ENCODE peak calls at places on chromosomes 3 and 15, in six cellular contexts. I is Peyer's patch; M is A549; X is GM23338; D is effector memory CD4-positive, alpha-beta T cell; R is heart right ventricle. Z is an unnamed sample.
A peak's percentile ranks its signal among the peaks of the same experiment; 100 is the strongest.

GRCh38 chr3:27880969-27881892 is 159.1 kb upstream of the EOMES start:
- DNase-seq in X (no peak), D (peak; percentile 12), R (no peak), M (no peak), I (no peak), Z (no peak)

GRCh38 chr3:146164951-146165350 is 4.0 kb upstream of the PLOD2 start:
- DNase-seq in R (no peak), M (peak; percentile 58), I (no peak), D (no peak), X (no peak), Z (no peak)

GRCh38 chr15:36571301-36571700 is 8.1 kb upstream of the CDIN1 start:
- DNase-seq in D (no peak), M (no peak), X (no peak), R (no peak), I (no peak), Z (no peak)

GRCh38 chr3:159169828-159170227 is 368.0 kb downstream of the MFSD1 start:
- DNase-seq in X (no peak), R (no peak), I (no peak), D (no peak), M (peak; percentile 84), Z (no peak)

GRCh38 chr3:53062905-53063304 is 17.0 kb upstream of the SFMBT1 start:
- DNase-seq in M (no peak), I (no peak), D (no peak), R (no peak), X (no peak), Z (no peak)

GRCh38 chr15:89963301-89964288 is 37.5 kb upstream of the ZNF710 start:
- DNase-seq in D (no peak), R (no peak), X (no peak), I (no peak), M (no peak), Z (no peak)

GRCh38 chr15:59232476-59232875 is 25.8 kb downstream of the LDHAL6B start:
- DNase-seq in D (no peak), R (no peak), X (no peak), I (no peak), M (no peak), Z (no peak)

GRCh38 chr3:129723558-129724324 is 117.3 kb upstream of the PLXND1 start:
- DNase-seq in X (no peak), I (no peak), D (no peak), M (peak; percentile 69), R (no peak), Z (no peak)

GRCh38 chr3:140147965-140148490 is 213.0 kb downstream of the CLSTN2 start:
- DNase-seq in D (no peak), M (no peak), R (no peak), I (no peak), X (no peak), Z (no peak)

GRCh38 chr15:78997981-78998499 is 53.2 kb upstream of the CTSH start:
- DNase-seq in M (no peak), I (no peak), D (no peak), X (no peak), R (no peak), Z (no peak)

GRCh38 chr15:41927516-41927915 is 33.7 kb upstream of the SPTBN5 start:
- DNase-seq in I (no peak), D (no peak), R (no peak), X (no peak), M (no peak), Z (no peak)

GRCh38 chr3:127407026-127407939 is 119.4 kb upstream of the PRR20G start:
- DNase-seq in R (no peak), D (no peak), I (peak; percentile 36), X (no peak), M (no peak), Z (no peak)

GRCh38 chr3:27632431-27633223 is 89.5 kb downstream of the EOMES start:
- DNase-seq in I (peak; percentile 77), M (peak; percentile 80), X (peak; percentile 81), D (peak; percentile 27), R (peak; percentile 57), Z (no peak)

GRCh38 chr3:81753416-81754014 is 7.9 kb downstream of the GBE1 start:
- DNase-seq in I (no peak), D (no peak), R (no peak), X (no peak), M (no peak), Z (no peak)

GRCh38 chr3:87236093-87236492 is 9.0 kb downstream of the CHMP2B start:
- DNase-seq in R (no peak), I (no peak), M (no peak), X (peak; percentile 23), D (no peak), Z (no peak)

GRCh38 chr3:106380232-106380631 is 511.4 kb upstream of the CBLB start:
- DNase-seq in R (no peak), M (no peak), I (no peak), X (no peak), D (no peak), Z (no peak)

GRCh38 chr3:187150599-187150998 is 11.3 kb upstream of the RPL39L start:
- DNase-seq in X (peak; percentile 58), I (no peak), R (no peak), M (no peak), D (peak; percentile 55), Z (no peak)

GRCh38 chr3:43391621-43392020 is 105.3 kb downstream of the SNRK start:
- DNase-seq in I (no peak), D (no peak), X (no peak), M (no peak), R (no peak), Z (no peak)

GRCh38 chr3:52244061-52244628 is 1.4 kb upstream of the PPM1M start:
- DNase-seq in M (no peak), R (no peak), I (peak; percentile 35), D (no peak), X (no peak), Z (no peak)

GRCh38 chr15:49742381-49742780 is 121.5 kb downstream of the DTWD1 start:
- DNase-seq in R (peak; percentile 13), D (no peak), I (peak; percentile 66), X (no peak), M (no peak), Z (no peak)

GRCh38 chr3:194084284-194084683 is 51.7 kb upstream of the HES1 start:
- DNase-seq in D (no peak), R (no peak), M (no peak), X (no peak), I (no peak), Z (no peak)

GRCh38 chr15:38189651-38190280 is 62.9 kb upstream of the SPRED1 start:
- DNase-seq in I (no peak), D (no peak), R (no peak), X (no peak), M (no peak), Z (no peak)

GRCh38 chr3:143234521-143234920 is 115.0 kb downstream of the CHST2 start:
- DNase-seq in I (no peak), R (no peak), D (no peak), X (no peak), M (no peak), Z (no peak)

GRCh38 chr3:161990036-161990435 is 493.4 kb downstream of the OTOL1 start:
- DNase-seq in R (no peak), I (no peak), M (no peak), X (no peak), D (no peak), Z (no peak)

GRCh38 chr3:45112939-45113338 is 33.2 kb downstream of the CDCP1 start:
- DNase-seq in R (no peak), D (no peak), M (no peak), X (no peak), I (no peak), Z (no peak)

GRCh38 chr3:45106874-45107273 is 39.3 kb downstream of the CDCP1 start:
- DNase-seq in I (no peak), M (no peak), R (no peak), X (no peak), D (no peak), Z (no peak)

GRCh38 chr3:45109736-45110135 is 36.4 kb downstream of the CDCP1 start:
- DNase-seq in R (no peak), M (no peak), X (no peak), D (no peak), I (no peak), Z (no peak)

GRCh38 chr3:45113625-45114050 is 32.5 kb downstream of the CDCP1 start:
- DNase-seq in I (no peak), R (no peak), D (no peak), X (no peak), M (no peak), Z (no peak)

DNA sequence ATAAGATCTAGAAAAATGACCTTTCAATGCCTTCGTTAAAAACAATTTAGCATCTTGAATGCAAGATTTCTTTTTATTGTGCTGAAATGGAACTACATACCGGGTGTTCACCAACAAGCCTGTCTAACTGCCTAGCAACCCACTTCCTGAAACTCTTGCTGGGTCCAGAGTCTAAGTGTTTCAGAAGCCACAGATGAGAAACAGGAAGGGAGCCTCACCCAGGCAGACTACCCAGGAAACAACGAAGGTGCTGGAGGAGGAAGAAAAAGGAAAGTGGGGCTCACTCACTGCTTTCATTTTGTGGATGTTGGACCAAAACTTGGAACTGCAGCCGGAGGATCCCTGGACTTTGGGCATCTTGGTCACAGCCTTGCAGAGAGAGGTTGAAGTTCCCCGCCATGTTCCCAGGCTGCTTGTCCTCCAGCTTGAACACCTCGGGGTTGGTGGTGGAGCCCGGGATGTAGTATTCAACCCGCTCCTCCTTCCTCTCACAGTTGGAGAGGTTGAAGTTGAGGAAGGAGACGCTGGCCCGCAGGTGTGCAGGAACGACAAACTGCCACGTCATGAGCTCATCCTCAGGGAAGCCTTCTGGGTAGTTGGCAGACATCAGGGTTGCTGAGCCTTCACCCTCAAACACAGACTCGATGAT is 35.9 kb downstream of the CDCP1 start:
- DNase-seq in M (no peak), I (peak; percentile 73), R (no peak), X (no peak), D (peak; percentile 15), Z (no peak)
- H3K27ac ChIP-seq in M (no peak overlapping the region), I (peak overlapping the region; percentile 98), R (no peak overlapping the region), X (no peak overlapping the region), D (no peak overlapping the region), Z (no peak overlapping the region)

GRCh38 chr3:134312873-134313838 is 61.1 kb downstream of the AMOTL2 start:
- DNase-seq in M (peak; percentile 73), D (no peak), R (peak; percentile 84), X (peak; percentile 94), I (peak; percentile 77), Z (no peak)
- H3K27ac ChIP-seq in M (peak overlapping the region; percentile 97), D (no peak overlapping the region), R (peak overlapping the region; percentile 97), X (peak overlapping the region; percentile 93), I (peak overlapping the region; percentile 46), Z (peak overlapping the region; percentile 64)

GRCh38 chr3:113231391-113231790 is 20.0 kb downstream of the BOC start:
- DNase-seq in X (no peak), M (no peak), I (no peak), D (no peak), R (no peak), Z (no peak)
- H3K27ac ChIP-seq in X (no peak overlapping the region), M (peak overlapping the region; percentile 56), I (no peak overlapping the region), D (no peak overlapping the region), R (no peak overlapping the region), Z (no peak overlapping the region)

DNA sequence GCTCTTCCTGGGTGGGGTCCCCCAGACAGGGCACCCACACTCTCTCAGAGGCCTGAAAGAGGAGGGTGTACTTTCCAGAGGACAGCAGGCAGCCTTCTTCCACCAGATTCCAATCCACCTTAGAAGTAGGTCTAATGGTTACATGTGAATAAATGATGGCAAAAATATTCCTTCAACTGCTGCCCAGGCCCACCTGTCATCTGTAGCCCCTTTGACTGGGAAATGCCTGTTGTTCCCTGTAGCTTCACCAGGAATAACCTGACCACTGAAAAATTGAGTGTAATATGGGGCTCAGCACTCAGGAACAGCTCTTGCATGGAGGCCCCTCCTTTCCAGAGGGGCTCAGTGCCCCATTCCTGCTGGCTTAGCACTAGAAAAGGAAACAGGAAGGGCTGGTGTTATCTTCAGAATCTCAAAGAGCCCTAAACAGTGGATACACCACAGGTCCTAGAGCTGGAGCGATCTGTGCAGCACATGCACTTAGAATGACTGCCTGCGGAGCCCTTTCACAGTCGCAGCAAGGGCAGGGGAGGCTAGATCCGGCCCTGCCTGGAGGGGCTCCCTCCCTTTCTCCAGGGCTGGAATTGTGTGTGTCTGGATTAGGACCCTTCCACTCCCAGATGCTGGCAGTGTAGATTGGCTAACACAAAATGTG is 32.1 kb downstream of the SLC22A14 start:
- DNase-seq in D (no peak), I (no peak), R (no peak), M (no peak), X (peak; percentile 7), Z (no peak)
- H3K27ac ChIP-seq in D (no peak overlapping the region), I (no peak overlapping the region), R (no peak overlapping the region), M (no peak overlapping the region), X (no peak overlapping the region), Z (no peak overlapping the region)